ENCODE peak calls at places on chromosomes 5 and 9, in five cellular contexts. One of them, this sample, is unnamed.

GRCh38 chr9:135480071-135480941 is 724 bp downstream of the PPP1R26 start:
- DNase-seq in CD8-positive, alpha-beta T cell: no peak
- DNase-seq in cardiac muscle cell: peak
- DNase-seq in AG09309: no peak
- DNase-seq in uterus: no peak
- DNase-seq in this sample: peak

GRCh38 chr9:126494746-126495145 is 119.0 kb upstream of the LMX1B start:
- DNase-seq in AG09309: no peak
- DNase-seq in cardiac muscle cell: no peak
- DNase-seq in uterus: no peak
- DNase-seq in CD8-positive, alpha-beta T cell: no peak
- DNase-seq in this sample: no peak

GRCh38 chr5:161311141-161311708 is 235.3 kb downstream of the GABRB2 start:
- DNase-seq in cardiac muscle cell: no peak
- DNase-seq in AG09309: no peak
- DNase-seq in uterus: no peak
- DNase-seq in CD8-positive, alpha-beta T cell: no peak
- DNase-seq in this sample: no peak

GRCh38 chr9:131854334-131854733 is 114.5 kb upstream of the RAPGEF1 start:
- DNase-seq in CD8-positive, alpha-beta T cell: no peak
- DNase-seq in cardiac muscle cell: no peak
- DNase-seq in AG09309: no peak
- DNase-seq in uterus: no peak
- DNase-seq in this sample: no peak

GRCh38 chr5:38340961-38341500 is 82.7 kb downstream of the EGFLAM start:
- DNase-seq in uterus: no peak
- DNase-seq in AG09309: no peak
- DNase-seq in CD8-positive, alpha-beta T cell: no peak
- DNase-seq in cardiac muscle cell: no peak
- DNase-seq in this sample: no peak

GRCh38 chr5:83306572-83307241 is 164.8 kb upstream of the VCAN start:
- DNase-seq in cardiac muscle cell: peak
- DNase-seq in uterus: no peak
- DNase-seq in CD8-positive, alpha-beta T cell: no peak
- DNase-seq in AG09309: peak
- DNase-seq in this sample: no peak

GRCh38 chr9:114109106-114109505 is 10.0 kb upstream of the KIF12 start:
- DNase-seq in cardiac muscle cell: no peak
- DNase-seq in CD8-positive, alpha-beta T cell: no peak
- DNase-seq in uterus: no peak
- DNase-seq in AG09309: no peak
- DNase-seq in this sample: no peak

GRCh38 chr5:66346869-66347268 is 202.8 kb downstream of the SREK1 start:
- DNase-seq in uterus: no peak
- DNase-seq in CD8-positive, alpha-beta T cell: no peak
- DNase-seq in cardiac muscle cell: no peak
- DNase-seq in AG09309: no peak
- DNase-seq in this sample: no peak

GRCh38 chr5:113119271-113119924 is 142.8 kb downstream of the DCP2 start:
- DNase-seq in cardiac muscle cell: peak
- DNase-seq in CD8-positive, alpha-beta T cell: no peak
- DNase-seq in AG09309: no peak
- DNase-seq in uterus: peak
- DNase-seq in this sample: no peak

GRCh38 chr5:149915392-149916260 is 29.0 kb downstream of the PDE6A start:
- DNase-seq in AG09309: no peak
- DNase-seq in cardiac muscle cell: peak
- DNase-seq in uterus: no peak
- DNase-seq in CD8-positive, alpha-beta T cell: no peak
- DNase-seq in this sample: no peak

GRCh38 chr5:149586708-149587318 is 5.5 kb downstream of the ARHGEF37 start:
- DNase-seq in AG09309: no peak
- DNase-seq in cardiac muscle cell: no peak
- DNase-seq in uterus: no peak
- DNase-seq in CD8-positive, alpha-beta T cell: no peak
- DNase-seq in this sample: no peak

GRCh38 chr9:22483528-22484060 is 37.0 kb downstream of the DMRTA1 start:
- DNase-seq in AG09309: no peak
- DNase-seq in cardiac muscle cell: no peak
- DNase-seq in CD8-positive, alpha-beta T cell: no peak
- DNase-seq in uterus: no peak
- DNase-seq in this sample: no peak

GRCh38 chr9:82148849-82149544 is 160.4 kb downstream of the SPATA31D1 start:
- DNase-seq in AG09309: peak
- DNase-seq in CD8-positive, alpha-beta T cell: no peak
- DNase-seq in uterus: no peak
- DNase-seq in cardiac muscle cell: peak
- DNase-seq in this sample: no peak

GRCh38 chr5:169934990-169935389 is 45.3 kb downstream of the INSYN2B start:
- DNase-seq in cardiac muscle cell: no peak
- DNase-seq in AG09309: no peak
- DNase-seq in uterus: no peak
- DNase-seq in CD8-positive, alpha-beta T cell: no peak
- DNase-seq in this sample: no peak

GRCh38 chr9:81557957-81558791 is 131.2 kb downstream of the TLE1 start:
- DNase-seq in AG09309: peak
- DNase-seq in cardiac muscle cell: no peak
- DNase-seq in uterus: peak
- DNase-seq in CD8-positive, alpha-beta T cell: no peak
- DNase-seq in this sample: no peak

GRCh38 chr9:3526903-3527652 is 1.3 kb upstream of the RFX3 start:
- DNase-seq in uterus: no peak
- DNase-seq in CD8-positive, alpha-beta T cell: no peak
- DNase-seq in cardiac muscle cell: peak
- DNase-seq in AG09309: no peak
- DNase-seq in this sample: peak

GRCh38 chr5:102722930-102723329 is 32.2 kb upstream of the PAM start:
- DNase-seq in cardiac muscle cell: no peak
- DNase-seq in CD8-positive, alpha-beta T cell: no peak
- DNase-seq in uterus: no peak
- DNase-seq in AG09309: no peak
- DNase-seq in this sample: no peak

GRCh38 chr5:43572357-43572756 is 15.5 kb upstream of the PAIP1 start:
- DNase-seq in AG09309: no peak
- DNase-seq in cardiac muscle cell: peak
- DNase-seq in CD8-positive, alpha-beta T cell: no peak
- DNase-seq in uterus: no peak
- DNase-seq in this sample: peak

GRCh38 chr5:102911973-102912372 is 156.9 kb downstream of the PAM start:
- DNase-seq in AG09309: peak
- DNase-seq in cardiac muscle cell: no peak
- DNase-seq in CD8-positive, alpha-beta T cell: no peak
- DNase-seq in uterus: no peak
- DNase-seq in this sample: no peak

GRCh38 chr5:174724484-174725260 is at the start of gene MSX2:
- DNase-seq in cardiac muscle cell: peak
- DNase-seq in AG09309: peak
- DNase-seq in CD8-positive, alpha-beta T cell: no peak
- DNase-seq in uterus: peak
- DNase-seq in this sample: peak

GRCh38 chr9:126235844-126236243 is 90.8 kb upstream of the MVB12B start:
- DNase-seq in AG09309: no peak
- DNase-seq in CD8-positive, alpha-beta T cell: no peak
- DNase-seq in cardiac muscle cell: no peak
- DNase-seq in uterus: no peak
- DNase-seq in this sample: no peak

GRCh38 chr5:80655231-80655784 is 525 bp upstream of the DHFR start:
- DNase-seq in CD8-positive, alpha-beta T cell: peak
- DNase-seq in AG09309: no peak
- DNase-seq in uterus: no peak
- DNase-seq in cardiac muscle cell: no peak
- DNase-seq in this sample: no peak

GRCh38 chr9:132946216-132946615 is 1.8 kb upstream of the TSC1 start:
- DNase-seq in AG09309: no peak
- DNase-seq in uterus: no peak
- DNase-seq in cardiac muscle cell: no peak
- DNase-seq in CD8-positive, alpha-beta T cell: no peak
- DNase-seq in this sample: no peak

GRCh38 chr9:32403567-32403966 is 19.1 kb downstream of the ACO1 start:
- DNase-seq in AG09309: no peak
- DNase-seq in CD8-positive, alpha-beta T cell: no peak
- DNase-seq in cardiac muscle cell: no peak
- DNase-seq in uterus: no peak
- DNase-seq in this sample: no peak

GRCh38 chr5:64632251-64632650 is 58.1 kb upstream of the SHISAL2B start:
- DNase-seq in uterus: no peak
- DNase-seq in CD8-positive, alpha-beta T cell: no peak
- DNase-seq in AG09309: no peak
- DNase-seq in cardiac muscle cell: peak
- DNase-seq in this sample: no peak

GRCh38 chr5:148443998-148444397 is 60.2 kb downstream of the FBXO38 start:
- DNase-seq in AG09309: peak
- DNase-seq in CD8-positive, alpha-beta T cell: no peak
- DNase-seq in uterus: no peak
- DNase-seq in cardiac muscle cell: peak
- DNase-seq in this sample: peak

GRCh38 chr5:169873642-169874041 is 106.7 kb downstream of the INSYN2B start:
- DNase-seq in CD8-positive, alpha-beta T cell: no peak
- DNase-seq in AG09309: no peak
- DNase-seq in cardiac muscle cell: no peak
- DNase-seq in uterus: peak
- DNase-seq in this sample: no peak

GRCh38 chr5:64939772-64940510 is 171.2 kb downstream of the CWC27 start:
- DNase-seq in CD8-positive, alpha-beta T cell: no peak
- DNase-seq in AG09309: no peak
- DNase-seq in uterus: peak
- DNase-seq in cardiac muscle cell: no peak
- DNase-seq in this sample: peak

GRCh38 chr5:97923496-97923895 is 740.4 kb upstream of the RIOK2 start:
- DNase-seq in CD8-positive, alpha-beta T cell: no peak
- DNase-seq in cardiac muscle cell: no peak
- DNase-seq in uterus: no peak
- DNase-seq in AG09309: no peak
- DNase-seq in this sample: no peak

GRCh38 chr5:139574641-139575312 is 13.6 kb downstream of the UBE2D2 start:
- DNase-seq in cardiac muscle cell: peak
- DNase-seq in uterus: no peak
- DNase-seq in CD8-positive, alpha-beta T cell: peak
- DNase-seq in AG09309: no peak
- DNase-seq in this sample: peak

GRCh38 chr5:142246263-142246662 is 78.6 kb downstream of the SPRY4 start:
- DNase-seq in CD8-positive, alpha-beta T cell: no peak
- DNase-seq in uterus: peak
- DNase-seq in AG09309: peak
- DNase-seq in cardiac muscle cell: no peak
- DNase-seq in this sample: no peak

GRCh38 chr5:157747766-157748700 is 4.5 kb downstream of the LSM11 start:
- DNase-seq in uterus: no peak
- DNase-seq in CD8-positive, alpha-beta T cell: no peak
- DNase-seq in cardiac muscle cell: no peak
- DNase-seq in AG09309: no peak
- DNase-seq in this sample: no peak

GRCh38 chr9:101508203-101508602 is 25.4 kb upstream of the RNF20 start:
- DNase-seq in cardiac muscle cell: no peak
- DNase-seq in uterus: no peak
- DNase-seq in AG09309: peak
- DNase-seq in CD8-positive, alpha-beta T cell: no peak
- DNase-seq in this sample: no peak

GRCh38 chr5:179766726-179767455 is 26.9 kb upstream of the LTC4S start:
- DNase-seq in CD8-positive, alpha-beta T cell: no peak
- DNase-seq in cardiac muscle cell: no peak
- DNase-seq in AG09309: no peak
- DNase-seq in uterus: no peak
- DNase-seq in this sample: no peak
- H3K4me3 ChIP-seq in CD8-positive, alpha-beta T cell: no peak
- H3K4me3 ChIP-seq in cardiac muscle cell: no peak
- H3K4me3 ChIP-seq in AG09309: no peak
- H3K4me3 ChIP-seq in uterus: no peak
- H3K4me3 ChIP-seq in this sample: no peak

DNA sequence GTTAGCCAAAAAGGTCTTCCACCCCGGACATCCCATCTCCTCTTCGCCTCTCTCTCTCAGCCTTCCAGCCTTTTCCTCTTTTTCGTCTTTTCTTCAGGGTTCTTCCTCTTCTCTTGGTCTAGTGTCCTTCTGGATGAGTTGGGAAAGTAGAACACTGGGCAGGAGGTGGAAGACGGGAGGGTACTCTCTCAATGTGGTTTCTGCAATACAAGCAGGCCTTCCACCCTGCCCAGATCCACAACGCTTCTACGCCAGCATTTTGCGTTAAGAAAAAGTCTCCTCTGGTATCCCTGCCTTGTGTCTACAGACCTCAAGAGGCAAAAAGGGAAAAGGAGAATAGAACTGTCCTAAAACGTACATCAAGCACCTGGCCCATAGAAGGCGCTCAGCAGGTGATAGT is 587.8 kb downstream of the BNC2 start:
- DNase-seq in AG09309: no peak
- DNase-seq in CD8-positive, alpha-beta T cell: no peak
- DNase-seq in uterus: no peak
- DNase-seq in cardiac muscle cell: no peak
- DNase-seq in this sample: no peak
- H3K4me3 ChIP-seq in AG09309: no peak
- H3K4me3 ChIP-seq in CD8-positive, alpha-beta T cell: no peak
- H3K4me3 ChIP-seq in uterus: no peak
- H3K4me3 ChIP-seq in cardiac muscle cell: no peak
- H3K4me3 ChIP-seq in this sample: no peak

GRCh38 chr5:53039855-53040254 is 50.7 kb downstream of the ITGA2 start:
- DNase-seq in CD8-positive, alpha-beta T cell: no peak
- DNase-seq in AG09309: no peak
- DNase-seq in uterus: no peak
- DNase-seq in cardiac muscle cell: no peak
- DNase-seq in this sample: no peak

GRCh38 chr5:53037141-53037859 is 48.1 kb downstream of the ITGA2 start:
- DNase-seq in CD8-positive, alpha-beta T cell: no peak
- DNase-seq in cardiac muscle cell: no peak
- DNase-seq in uterus: no peak
- DNase-seq in AG09309: no peak
- DNase-seq in this sample: peak

GRCh38 chr5:53041740-53042139 is 52.6 kb downstream of the ITGA2 start:
- DNase-seq in cardiac muscle cell: no peak
- DNase-seq in uterus: no peak
- DNase-seq in AG09309: no peak
- DNase-seq in CD8-positive, alpha-beta T cell: no peak
- DNase-seq in this sample: no peak

GRCh38 chr5:53038196-53038847 is 49.2 kb downstream of the ITGA2 start:
- DNase-seq in cardiac muscle cell: no peak
- DNase-seq in uterus: no peak
- DNase-seq in CD8-positive, alpha-beta T cell: no peak
- DNase-seq in AG09309: no peak
- DNase-seq in this sample: no peak

GRCh38 chr5:53041071-53041692 is 52.0 kb downstream of the ITGA2 start:
- DNase-seq in cardiac muscle cell: no peak
- DNase-seq in CD8-positive, alpha-beta T cell: no peak
- DNase-seq in uterus: no peak
- DNase-seq in AG09309: no peak
- DNase-seq in this sample: no peak
- H3K4me3 ChIP-seq in cardiac muscle cell: no peak
- H3K4me3 ChIP-seq in CD8-positive, alpha-beta T cell: peak
- H3K4me3 ChIP-seq in uterus: no peak
- H3K4me3 ChIP-seq in AG09309: no peak
- H3K4me3 ChIP-seq in this sample: no peak

GRCh38 chr5:151082976-151083651 is 2.3 kb upstream of the TNIP1 start:
- DNase-seq in CD8-positive, alpha-beta T cell: no peak
- DNase-seq in AG09309: no peak
- DNase-seq in cardiac muscle cell: no peak
- DNase-seq in uterus: no peak
- DNase-seq in this sample: no peak
- H3K4me3 ChIP-seq in CD8-positive, alpha-beta T cell: no peak
- H3K4me3 ChIP-seq in AG09309: no peak
- H3K4me3 ChIP-seq in cardiac muscle cell: no peak
- H3K4me3 ChIP-seq in uterus: no peak
- H3K4me3 ChIP-seq in this sample: no peak

This sample was measured in HAP-1.